ENCODE peak calls at places on chromosomes 2 and 18, in five cellular contexts. L, Y, P, N and C are unnamed samples.

GRCh38 chr2:20048488-20049443 is 2.7 kb downstream of the LAPTM4A start:
- DNase-seq in L (no peak), P (no peak), N (no peak), Y (no peak), C (no peak)

GRCh38 chr2:8666581-8666980 is 15.3 kb upstream of the ID2 start:
- DNase-seq in Y (no peak), N (no peak), L (no peak), P (no peak), C (no peak)

GRCh38 chr18:51164327-51165290 is 32.9 kb downstream of the MEX3C start:
- DNase-seq in P (no peak), L (no peak), N (no peak), Y (peak), C (no peak)

GRCh38 chr2:163771596-163771995 is 35.8 kb upstream of the FIGN start:
- DNase-seq in L (no peak), P (no peak), N (no peak), Y (no peak), C (no peak)

GRCh38 chr18:35355140-35355618 is 11.0 kb upstream of the ZNF24 start:
- DNase-seq in N (peak), L (no peak), P (peak), Y (peak), C (peak)

GRCh38 chr2:64327510-64328414 is 126.2 kb upstream of the LGALSL start:
- DNase-seq in Y (peak), N (peak), L (no peak), P (peak), C (peak)

GRCh38 chr18:70457223-70457622 is 168.4 kb downstream of the SOCS6 start:
- DNase-seq in P (no peak), N (no peak), L (no peak), Y (peak), C (no peak)

GRCh38 chr2:121617042-121617599 is 32.1 kb downstream of the CLASP1 start:
- DNase-seq in P (peak), N (no peak), Y (no peak), L (no peak), C (no peak)

GRCh38 chr2:201880620-201881381 is 74.5 kb downstream of the CDK15 start:
- DNase-seq in Y (no peak), N (peak), L (no peak), P (no peak), C (no peak)

GRCh38 chr2:168536925-168537466 is 80.9 kb downstream of the CERS6 start:
- DNase-seq in L (no peak), Y (no peak), P (no peak), N (no peak), C (no peak)